ENCODE peak calls at places on chromosomes 11 and 22, in six cellular contexts. P, E, G, D, T and S are unnamed samples.

GRCh38 chr22:27463121-27463520 is 338.4 kb downstream of the MN1 start:
- DNase-seq in E (no peak), D (no peak), G (no peak), T (no peak), P (no peak), S (no peak)

GRCh38 chr11:88454881-88455280 is 117.3 kb upstream of the CTSC start:
- DNase-seq in T (no peak), E (no peak), P (no peak), D (no peak), G (no peak), S (no peak)

GRCh38 chr11:44589301-44589700 is 23.8 kb downstream of the CD82 start:
- DNase-seq in D (no peak), G (no peak), E (no peak), T (no peak), P (no peak), S (no peak)

GRCh38 chr11:116219171-116219635 is 553.6 kb downstream of the BUD13 start:
- DNase-seq in D (no peak), T (no peak), E (no peak), P (no peak), G (no peak), S (no peak)

GRCh38 chr11:63839508-63840355 is 822 bp downstream of the MARK2 start:
- DNase-seq in D (no peak), T (no peak), G (peak), P (no peak), E (peak), S (peak)

GRCh38 chr11:64663656-64664055 is 59.3 kb downstream of the NRXN2 start:
- DNase-seq in D (no peak), G (no peak), T (no peak), E (no peak), P (no peak), S (no peak)

GRCh38 chr11:100890779-100891178 is 203.7 kb downstream of the ARHGAP42 start:
- DNase-seq in P (no peak), G (no peak), E (no peak), D (no peak), T (peak), S (no peak)

GRCh38 chr11:27910186-27910941 is 197.6 kb downstream of the KIF18A start:
- DNase-seq in T (peak), G (no peak), P (no peak), D (peak), E (no peak), S (no peak)

GRCh38 chr11:6992457-6993431 is 27.4 kb downstream of the ZNF214 start:
- DNase-seq in G (no peak), E (no peak), D (no peak), P (no peak), T (peak), S (no peak)

GRCh38 chr22:50560034-50560433 is 2.7 kb downstream of the SYCE3 start:
- DNase-seq in T (no peak), P (no peak), E (no peak), D (no peak), G (no peak), S (no peak)

GRCh38 chr11:1892558-1892957 is 863 bp upstream of the PRR33 start:
- DNase-seq in P (no peak), E (no peak), T (no peak), G (no peak), D (peak), S (no peak)

GRCh38 chr11:46290598-46291309 is 13.3 kb downstream of the CREB3L1 start:
- DNase-seq in T (peak), P (peak), G (peak), D (peak), E (no peak), S (no peak)

GRCh38 chr11:76642341-76642740 is 28.2 kb downstream of the LRRC32 start:
- DNase-seq in P (no peak), E (no peak), T (no peak), D (no peak), G (no peak), S (peak)

GRCh38 chr11:36412781-36413383 is 97.2 kb downstream of the TRAF6 start:
- DNase-seq in E (no peak), P (no peak), D (no peak), T (no peak), G (no peak), S (no peak)

GRCh38 chr11:75339685-75340409 is 11.6 kb downstream of the ARRB1 start:
- DNase-seq in P (peak), E (no peak), D (no peak), T (no peak), G (no peak), S (no peak)

GRCh38 chr11:69442807-69443137 is 38.7 kb upstream of the LINC01488 start:
- DNase-seq in G (peak), D (no peak), E (no peak), T (no peak), P (no peak), S (no peak)

GRCh38 chr11:74806267-74806666 is 57.6 kb downstream of the RNF169 start:
- DNase-seq in D (no peak), G (no peak), T (no peak), P (no peak), E (no peak), S (no peak)

GRCh38 chr22:36369004-36369921 is 18.5 kb downstream of the MYH9 start:
- DNase-seq in D (no peak), E (peak), T (no peak), P (no peak), G (no peak), S (no peak)

GRCh38 chr22:50190182-50190951 is 4.7 kb downstream of the TRABD start:
- DNase-seq in P (peak), D (peak), G (peak), E (peak), T (peak), S (peak)

GRCh38 chr11:1733009-1733715 is 17.2 kb downstream of the IFITM10 start:
- DNase-seq in P (no peak), G (no peak), D (no peak), T (no peak), E (no peak), S (no peak)

GRCh38 chr11:67120456-67120855 is 1.4 kb downstream of the KDM2A start:
- DNase-seq in P (no peak), D (no peak), G (no peak), E (no peak), T (no peak), S (no peak)

DNA sequence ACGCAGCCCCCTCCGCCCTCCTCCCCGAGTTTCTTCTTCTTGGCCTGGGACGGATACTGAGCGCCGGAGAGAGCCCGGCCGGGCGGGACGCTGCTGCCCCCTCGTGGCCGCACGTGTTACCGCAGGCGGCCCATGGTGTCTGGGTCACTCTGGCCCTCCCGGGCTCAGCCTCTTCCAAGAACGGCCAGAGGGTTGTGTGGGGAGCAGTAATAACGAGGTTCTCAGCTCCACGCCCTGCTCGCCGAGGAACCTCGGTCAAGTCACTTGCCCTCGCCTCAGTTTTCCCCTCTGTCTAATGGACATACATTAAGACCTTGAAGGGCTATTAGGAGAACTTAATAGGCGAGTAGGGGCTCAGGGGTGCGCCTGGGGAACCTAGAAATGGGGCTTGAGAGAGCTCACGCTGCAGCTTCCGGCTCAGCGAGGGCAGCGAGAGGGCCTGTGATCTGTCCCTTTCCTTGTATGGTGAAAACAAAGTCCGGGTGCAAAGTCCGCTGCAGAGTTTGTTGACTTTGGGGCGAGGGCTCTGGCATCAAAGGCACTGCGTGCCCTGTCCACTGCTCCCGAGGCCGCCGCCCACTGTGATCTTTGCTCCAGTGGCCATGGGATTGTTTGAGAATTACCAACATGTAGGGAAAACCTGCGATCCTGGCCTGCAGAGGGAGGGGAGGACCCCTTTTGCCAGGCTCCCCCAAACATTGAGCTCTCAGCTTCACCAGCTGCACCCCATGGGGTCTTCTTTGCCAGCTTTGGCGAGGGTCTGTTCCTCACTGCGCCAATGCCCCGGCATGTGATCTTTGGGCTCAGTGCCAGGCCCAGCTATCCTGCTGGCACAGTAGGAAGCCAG is 14.4 kb upstream of the LRP5 start:
- DNase-seq in G (peak), P (peak), D (no peak), T (peak), E (peak), S (peak)
- H3K4me3 ChIP-seq in G (peak), P (no peak), D (no peak), T (no peak), E (no peak), S (no peak)

GRCh38 chr11:106491751-106492150 is 414.3 kb downstream of the AASDHPPT start:
- DNase-seq in P (no peak), E (no peak), D (no peak), T (no peak), G (no peak), S (no peak)

GRCh38 chr11:106495046-106495445 is 417.6 kb downstream of the AASDHPPT start:
- DNase-seq in T (peak), E (no peak), P (no peak), G (no peak), D (no peak), S (no peak)

GRCh38 chr11:106497321-106497720 is 419.9 kb downstream of the AASDHPPT start:
- DNase-seq in P (no peak), G (no peak), E (no peak), D (no peak), T (no peak), S (no peak)

GRCh38 chr11:106493751-106494150 is 416.3 kb downstream of the AASDHPPT start:
- DNase-seq in D (no peak), G (no peak), T (peak), E (no peak), P (no peak), S (no peak)

GRCh38 chr11:106496677-106497076 is 419.2 kb downstream of the AASDHPPT start:
- DNase-seq in D (no peak), E (no peak), G (no peak), T (no peak), P (no peak), S (no peak)
- H3K27ac ChIP-seq in D (no peak), E (no peak), G (no peak), T (no peak), P (no peak), S (no peak)

GRCh38 chr22:38452373-38453064 is 2.5 kb downstream of the KCNJ4 start:
- DNase-seq in G (peak), E (no peak), T (peak), P (no peak), D (no peak), S (no peak)
- H3K4me3 ChIP-seq in G (peak), E (no peak), T (no peak), P (no peak), D (no peak), S (no peak)

DNA sequence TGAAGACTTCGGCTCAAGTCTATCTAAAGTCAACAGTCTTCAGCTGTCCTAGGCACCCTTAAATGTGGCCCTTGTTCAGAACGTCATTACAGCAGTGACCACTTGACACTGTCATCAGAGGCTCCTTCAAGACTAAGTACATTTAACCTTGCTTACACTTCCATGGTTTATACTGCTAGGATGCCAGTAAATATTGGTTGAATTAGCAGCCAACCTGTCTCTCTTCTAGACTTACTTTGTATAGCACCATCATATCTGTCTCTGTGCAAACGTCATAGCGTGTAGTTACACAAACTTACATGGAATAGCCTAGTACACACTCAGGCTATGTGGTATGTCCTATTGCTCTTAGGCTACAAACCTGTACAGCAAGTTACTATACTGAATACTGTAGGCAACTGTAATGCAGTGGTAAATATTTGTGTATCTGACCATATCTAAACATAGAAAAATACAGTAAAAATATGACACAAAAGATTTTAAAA is 13.3 kb upstream of the C11orf91 start:
- DNase-seq in G (no peak), P (no peak), D (no peak), T (no peak), E (no peak), S (no peak)
- H3K27ac ChIP-seq in G (peak), P (no peak), D (peak), T (peak), E (no peak), S (no peak)

GRCh38 chr11:86673055-86673843 is 833 bp upstream of the ME3 start:
- DNase-seq in T (no peak), D (no peak), E (no peak), G (no peak), P (no peak), S (no peak)
- H3K4me3 ChIP-seq in T (no peak), D (no peak), E (no peak), G (no peak), P (no peak), S (no peak)

GRCh38 chr11:534592-535518 is 521 bp downstream of the HRAS start:
- DNase-seq in G (no peak), D (peak), E (peak), P (peak), T (peak), S (peak)

GRCh38 chr11:535519-536454 is at the start of gene HRAS:
- DNase-seq in E (peak), D (peak), P (peak), T (peak), G (peak), S (peak)

GRCh38 chr11:537622-538430 is 499 bp downstream of the LRRC56 start:
- DNase-seq in E (peak), D (no peak), T (no peak), G (peak), P (peak), S (no peak)

GRCh38 chr11:538431-539051 is 1.2 kb downstream of the LRRC56 start:
- DNase-seq in E (peak), D (no peak), G (peak), T (no peak), P (no peak), S (no peak)

GRCh38 chr11:536841-537621 is at the start of gene LRRC56:
- DNase-seq in E (peak), G (peak), P (peak), D (peak), T (peak), S (peak)
- H3K27ac ChIP-seq in E (peak), G (no peak), P (peak), D (peak), T (no peak), S (peak)

GRCh38 chr11:57496109-57496820 is 19.2 kb downstream of the SLC43A1 start:
- DNase-seq in G (no peak), D (no peak), P (no peak), T (no peak), E (no peak), S (no peak)
- H3K4me3 ChIP-seq in G (no peak), D (no peak), P (no peak), T (no peak), E (no peak), S (no peak)

DNA sequence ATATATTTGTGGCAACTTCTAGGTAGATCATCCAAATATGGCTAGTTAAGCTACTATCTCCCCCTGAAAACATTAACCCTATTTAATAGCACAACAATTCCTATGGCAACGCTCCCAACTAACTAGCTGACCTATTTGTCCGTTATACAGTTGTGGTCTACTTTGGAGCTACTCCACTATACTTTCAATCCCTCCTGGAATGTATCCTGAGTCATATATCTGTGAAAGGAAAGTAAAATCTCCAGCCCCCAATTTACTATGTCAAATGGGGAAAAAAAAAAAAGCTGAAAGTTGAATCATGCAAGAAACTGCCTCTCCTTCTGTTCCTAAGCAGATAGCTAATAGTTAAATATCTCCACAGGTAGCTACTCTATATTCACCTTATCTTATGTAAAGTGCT is 128.5 kb downstream of the CD44 start:
- DNase-seq in G (no peak), T (peak), D (no peak), E (no peak), P (no peak), S (no peak)
- H3K27ac ChIP-seq in G (no peak), T (no peak), D (no peak), E (no peak), P (no peak), S (no peak)

GRCh38 chr11:103901656-103902055 is 134.8 kb upstream of the DDI1 start:
- DNase-seq in G (no peak), P (no peak), E (no peak), D (no peak), T (peak), S (no peak)

GRCh38 chr11:103898065-103898464 is 138.4 kb upstream of the DDI1 start:
- DNase-seq in T (no peak), G (no peak), E (no peak), P (no peak), D (no peak), S (no peak)

GRCh38 chr11:103894673-103895072 is 141.8 kb upstream of the DDI1 start:
- DNase-seq in G (no peak), D (no peak), T (no peak), P (no peak), E (no peak), S (no peak)

GRCh38 chr11:103897156-103897555 is 139.3 kb upstream of the DDI1 start:
- DNase-seq in D (no peak), G (no peak), T (no peak), P (no peak), E (no peak), S (no peak)

GRCh38 chr11:103898577-103899336 is 137.7 kb upstream of the DDI1 start:
- DNase-seq in T (no peak), G (no peak), P (no peak), D (no peak), E (no peak), S (no peak)
- H3K4me3 ChIP-seq in T (no peak), G (no peak), P (no peak), D (no peak), E (no peak), S (no peak)